ENCODE peak calls at places on chromosomes 12 and 14, in seven cellular contexts. One of them, this sample, is unnamed.

GRCh38 chr12:104467346-104467837 is 10.6 kb downstream of the CHST11 start:
- DNase-seq in IMR-90: no peak
- DNase-seq in mesendoderm: peak
- DNase-seq in H1: no peak
- DNase-seq in trophoblast cell: no peak
- DNase-seq in mesenchymal stem cell: no peak
- DNase-seq in H9: no peak
- DNase-seq in this sample: no peak

GRCh38 chr12:55699471-55700055 is 8.1 kb downstream of the ITGA7 start:
- DNase-seq in mesenchymal stem cell: no peak
- DNase-seq in H9: no peak
- DNase-seq in H1: no peak
- DNase-seq in IMR-90: no peak
- DNase-seq in trophoblast cell: no peak
- DNase-seq in mesendoderm: no peak
- DNase-seq in this sample: no peak

GRCh38 chr14:35213869-35214387 is 78.3 kb upstream of the PSMA6 start:
- DNase-seq in H9: no peak
- DNase-seq in mesenchymal stem cell: peak
- DNase-seq in IMR-90: peak
- DNase-seq in mesendoderm: no peak
- DNase-seq in trophoblast cell: no peak
- DNase-seq in H1: no peak
- DNase-seq in this sample: no peak

GRCh38 chr12:47989666-47990065 is 14.6 kb downstream of the COL2A1 start:
- DNase-seq in H1: no peak
- DNase-seq in H9: no peak
- DNase-seq in IMR-90: no peak
- DNase-seq in mesenchymal stem cell: no peak
- DNase-seq in trophoblast cell: no peak
- DNase-seq in mesendoderm: no peak
- DNase-seq in this sample: no peak

GRCh38 chr14:21807975-21808374 is 134.4 kb upstream of the OR4E1 start:
- DNase-seq in trophoblast cell: no peak
- DNase-seq in H9: peak
- DNase-seq in mesenchymal stem cell: no peak
- DNase-seq in IMR-90: no peak
- DNase-seq in H1: no peak
- DNase-seq in mesendoderm: no peak
- DNase-seq in this sample: no peak

GRCh38 chr12:57483466-57483865 is 3.8 kb upstream of the ARHGAP9 start:
- DNase-seq in mesenchymal stem cell: peak
- DNase-seq in H9: no peak
- DNase-seq in trophoblast cell: peak
- DNase-seq in IMR-90: peak
- DNase-seq in mesendoderm: peak
- DNase-seq in H1: no peak
- DNase-seq in this sample: no peak

GRCh38 chr12:1660304-1661187 is 30.3 kb upstream of the ADIPOR2 start:
- DNase-seq in H9: no peak
- DNase-seq in H1: no peak
- DNase-seq in IMR-90: no peak
- DNase-seq in mesenchymal stem cell: peak
- DNase-seq in trophoblast cell: peak
- DNase-seq in mesendoderm: no peak
- DNase-seq in this sample: no peak

GRCh38 chr12:55931317-55931779 is 386 bp downstream of the DGKA start:
- DNase-seq in H1: no peak
- DNase-seq in mesenchymal stem cell: no peak
- DNase-seq in trophoblast cell: no peak
- DNase-seq in H9: no peak
- DNase-seq in mesendoderm: peak
- DNase-seq in IMR-90: no peak
- DNase-seq in this sample: no peak

GRCh38 chr14:88904864-88905263 is 80.4 kb downstream of the TTC8 start:
- DNase-seq in trophoblast cell: peak
- DNase-seq in H9: no peak
- DNase-seq in mesenchymal stem cell: no peak
- DNase-seq in IMR-90: peak
- DNase-seq in mesendoderm: no peak
- DNase-seq in H1: no peak
- DNase-seq in this sample: no peak

GRCh38 chr12:54207539-54208267 is 18.9 kb upstream of the SMUG1 start:
- DNase-seq in mesendoderm: peak
- DNase-seq in IMR-90: peak
- DNase-seq in mesenchymal stem cell: peak
- DNase-seq in H1: no peak
- DNase-seq in H9: peak
- DNase-seq in trophoblast cell: peak
- DNase-seq in this sample: peak

GRCh38 chr12:25529738-25530137 is 23.3 kb downstream of the LMNTD1 start:
- DNase-seq in H9: no peak
- DNase-seq in H1: no peak
- DNase-seq in IMR-90: peak
- DNase-seq in mesendoderm: peak
- DNase-seq in trophoblast cell: no peak
- DNase-seq in mesenchymal stem cell: no peak
- DNase-seq in this sample: no peak

GRCh38 chr14:86838363-86838762 is 1154.6 kb downstream of the GALC start:
- DNase-seq in H9: no peak
- DNase-seq in mesenchymal stem cell: peak
- DNase-seq in trophoblast cell: no peak
- DNase-seq in H1: no peak
- DNase-seq in mesendoderm: no peak
- DNase-seq in IMR-90: no peak
- DNase-seq in this sample: no peak

GRCh38 chr12:108573310-108573709 is 10.9 kb downstream of the ISCU start:
- DNase-seq in H1: no peak
- DNase-seq in IMR-90: no peak
- DNase-seq in trophoblast cell: no peak
- DNase-seq in mesendoderm: no peak
- DNase-seq in H9: no peak
- DNase-seq in mesenchymal stem cell: no peak
- DNase-seq in this sample: no peak

GRCh38 chr12:122026706-122027328 is 5.1 kb downstream of the BCL7A start:
- DNase-seq in IMR-90: no peak
- DNase-seq in H9: peak
- DNase-seq in trophoblast cell: no peak
- DNase-seq in mesenchymal stem cell: no peak
- DNase-seq in mesendoderm: no peak
- DNase-seq in H1: no peak
- DNase-seq in this sample: no peak
- H2BK5ac ChIP-seq in IMR-90: no peak
- H2BK5ac ChIP-seq in H9: no peak
- H2BK5ac ChIP-seq in trophoblast cell: no peak
- H2BK5ac ChIP-seq in mesenchymal stem cell: no peak
- H2BK5ac ChIP-seq in mesendoderm: no peak
- H2BK5ac ChIP-seq in H1: no peak
- H2BK5ac ChIP-seq in this sample: no peak

GRCh38 chr14:105528859-105529505 is 2.6 kb downstream of the TMEM121 start:
- DNase-seq in trophoblast cell: peak
- DNase-seq in mesendoderm: no peak
- DNase-seq in mesenchymal stem cell: no peak
- DNase-seq in H9: no peak
- DNase-seq in H1: no peak
- DNase-seq in IMR-90: no peak
- DNase-seq in this sample: no peak

GRCh38 chr14:105531088-105531957 is 4.9 kb downstream of the TMEM121 start:
- DNase-seq in IMR-90: no peak
- DNase-seq in trophoblast cell: no peak
- DNase-seq in H9: no peak
- DNase-seq in H1: no peak
- DNase-seq in mesenchymal stem cell: no peak
- DNase-seq in mesendoderm: no peak
- DNase-seq in this sample: no peak

GRCh38 chr14:105530446-105531087 is 4.2 kb downstream of the TMEM121 start:
- DNase-seq in trophoblast cell: no peak
- DNase-seq in IMR-90: no peak
- DNase-seq in mesenchymal stem cell: no peak
- DNase-seq in H9: no peak
- DNase-seq in mesendoderm: no peak
- DNase-seq in H1: no peak
- DNase-seq in this sample: no peak

GRCh38 chr14:105528197-105528858 is 1.9 kb downstream of the TMEM121 start:
- DNase-seq in IMR-90: peak
- DNase-seq in trophoblast cell: peak
- DNase-seq in H9: peak
- DNase-seq in mesendoderm: peak
- DNase-seq in H1: no peak
- DNase-seq in mesenchymal stem cell: peak
- DNase-seq in this sample: peak

DNA sequence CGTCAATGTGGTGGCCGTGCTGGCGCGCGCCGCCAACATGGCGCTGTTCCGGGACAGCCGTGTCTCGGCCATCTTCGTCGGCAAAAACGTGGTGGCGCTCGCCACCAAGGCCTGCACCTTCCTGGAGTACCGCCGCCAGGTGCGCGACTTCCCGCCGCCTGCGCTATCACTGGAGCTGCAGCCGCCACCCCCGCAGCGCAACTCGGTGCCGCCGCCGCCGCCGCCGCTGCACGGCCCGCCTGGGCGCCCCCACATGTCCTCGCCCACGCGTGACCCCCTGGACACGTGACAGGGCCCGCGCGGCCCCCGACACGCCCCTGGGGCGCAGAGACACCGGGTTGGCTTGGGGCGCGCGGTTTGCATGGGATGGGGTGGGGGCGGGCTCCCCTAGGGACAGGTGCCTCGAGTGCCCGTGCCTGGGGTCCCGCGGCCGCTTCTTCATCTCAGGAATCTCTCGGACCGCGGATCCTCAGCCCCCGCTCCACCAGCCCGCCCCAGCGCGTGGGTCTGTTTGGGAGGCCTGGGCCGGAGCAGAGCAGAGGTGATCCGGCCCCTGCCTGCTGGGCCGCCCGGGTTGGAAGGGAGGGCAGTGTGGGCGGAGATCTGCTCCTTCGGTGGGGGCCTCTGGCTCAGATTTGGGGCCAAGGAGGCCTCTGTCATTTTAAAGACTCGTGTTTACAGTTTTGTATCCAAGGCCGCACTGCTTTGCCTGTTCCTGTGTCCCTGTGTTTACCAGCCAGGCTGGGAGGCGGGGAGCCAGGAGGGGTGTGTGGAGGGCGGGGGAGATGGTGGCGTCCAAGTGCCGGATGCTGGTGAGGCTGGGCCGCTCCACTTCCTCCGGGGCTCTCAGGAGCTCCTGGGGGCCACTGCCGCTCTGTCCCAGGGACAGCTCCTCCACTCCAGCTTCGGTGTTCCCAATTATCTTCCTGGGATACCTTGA is 3.4 kb downstream of the TMEM121 start:
- DNase-seq in H1: no peak
- DNase-seq in mesenchymal stem cell: no peak
- DNase-seq in trophoblast cell: no peak
- DNase-seq in H9: no peak
- DNase-seq in IMR-90: no peak
- DNase-seq in mesendoderm: no peak
- DNase-seq in this sample: no peak
- H3K4ac ChIP-seq in H1: no peak
- H3K4ac ChIP-seq in mesenchymal stem cell: no peak
- H3K4ac ChIP-seq in trophoblast cell: no peak
- H3K4ac ChIP-seq in H9: no peak
- H3K4ac ChIP-seq in IMR-90: no peak
- H3K4ac ChIP-seq in mesendoderm: no peak
- H3K4ac ChIP-seq in this sample: no peak

DNA sequence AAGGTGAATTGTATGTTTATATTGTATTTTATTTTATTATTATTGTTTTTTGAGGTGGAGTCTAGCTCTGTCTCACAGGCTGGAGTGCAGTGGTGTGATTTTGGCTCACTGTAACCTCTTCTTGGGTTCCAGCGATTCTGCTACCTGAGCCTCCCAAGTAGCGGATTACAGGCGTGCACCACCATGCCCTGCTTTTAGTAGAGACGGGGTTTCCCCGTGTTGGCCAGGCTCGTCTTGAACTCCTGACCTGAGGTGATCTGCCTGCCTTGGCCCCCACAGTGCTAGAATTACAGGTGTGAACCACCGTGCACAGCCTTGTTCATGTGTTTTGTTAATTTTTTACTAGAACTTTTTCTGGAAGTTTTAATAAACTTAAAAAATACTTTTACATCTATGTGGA is 3.8 kb downstream of the ATF7IP start:
- DNase-seq in trophoblast cell: no peak
- DNase-seq in H1: no peak
- DNase-seq in mesenchymal stem cell: no peak
- DNase-seq in mesendoderm: no peak
- DNase-seq in H9: no peak
- DNase-seq in IMR-90: no peak
- DNase-seq in this sample: no peak
- H2BK5ac ChIP-seq in trophoblast cell: no peak
- H2BK5ac ChIP-seq in H1: no peak
- H2BK5ac ChIP-seq in mesenchymal stem cell: no peak
- H2BK5ac ChIP-seq in mesendoderm: no peak
- H2BK5ac ChIP-seq in H9: no peak
- H2BK5ac ChIP-seq in IMR-90: no peak
- H2BK5ac ChIP-seq in this sample: no peak

GRCh38 chr14:65604535-65604934 is 192.0 kb downstream of the FUT8 start:
- DNase-seq in H1: no peak
- DNase-seq in trophoblast cell: no peak
- DNase-seq in mesendoderm: no peak
- DNase-seq in H9: no peak
- DNase-seq in IMR-90: no peak
- DNase-seq in mesenchymal stem cell: no peak
- DNase-seq in this sample: no peak
- H3K4ac ChIP-seq in H1: no peak
- H3K4ac ChIP-seq in trophoblast cell: no peak
- H3K4ac ChIP-seq in mesendoderm: no peak
- H3K4ac ChIP-seq in H9: no peak
- H3K4ac ChIP-seq in IMR-90: no peak
- H3K4ac ChIP-seq in mesenchymal stem cell: no peak
- H3K4ac ChIP-seq in this sample: no peak

GRCh38 chr12:42360747-42361403 is 34.9 kb downstream of the PPHLN1 start:
- DNase-seq in mesenchymal stem cell: peak
- DNase-seq in IMR-90: peak
- DNase-seq in trophoblast cell: no peak
- DNase-seq in H1: no peak
- DNase-seq in H9: no peak
- DNase-seq in mesendoderm: no peak
- DNase-seq in this sample: no peak
- H2BK5ac ChIP-seq in mesenchymal stem cell: no peak
- H2BK5ac ChIP-seq in IMR-90: no peak
- H2BK5ac ChIP-seq in trophoblast cell: no peak
- H2BK5ac ChIP-seq in H1: no peak
- H2BK5ac ChIP-seq in H9: no peak
- H2BK5ac ChIP-seq in mesendoderm: no peak
- H2BK5ac ChIP-seq in this sample: no peak

GRCh38 chr14:104372390-104373054 is 207.0 kb upstream of the C14orf180 start:
- DNase-seq in trophoblast cell: no peak
- DNase-seq in H1: no peak
- DNase-seq in IMR-90: no peak
- DNase-seq in mesendoderm: no peak
- DNase-seq in H9: no peak
- DNase-seq in mesenchymal stem cell: no peak
- DNase-seq in this sample: no peak
- H3K4ac ChIP-seq in trophoblast cell: no peak
- H3K4ac ChIP-seq in H1: no peak
- H3K4ac ChIP-seq in IMR-90: no peak
- H3K4ac ChIP-seq in mesendoderm: no peak
- H3K4ac ChIP-seq in H9: no peak
- H3K4ac ChIP-seq in mesenchymal stem cell: no peak
- H3K4ac ChIP-seq in this sample: no peak

GRCh38 chr14:30240002-30240401 is 312.4 kb upstream of the PRKD1 start:
- DNase-seq in H9: no peak
- DNase-seq in mesendoderm: no peak
- DNase-seq in trophoblast cell: no peak
- DNase-seq in IMR-90: no peak
- DNase-seq in H1: no peak
- DNase-seq in mesenchymal stem cell: no peak
- DNase-seq in this sample: peak
- H2BK5ac ChIP-seq in H9: no peak
- H2BK5ac ChIP-seq in mesendoderm: no peak
- H2BK5ac ChIP-seq in trophoblast cell: no peak
- H2BK5ac ChIP-seq in IMR-90: no peak
- H2BK5ac ChIP-seq in H1: no peak
- H2BK5ac ChIP-seq in mesenchymal stem cell: no peak
- H2BK5ac ChIP-seq in this sample: no peak

This sample was measured in neuronal stem cell.